ENCODE peak calls at places on chromosome 15, in seven cellular contexts. One of them, this sample, is unnamed.

GRCh38 chr15:97904196-97904572 is 56.3 kb upstream of the ARRDC4 start:
- DNase-seq in adrenal gland: peak
- DNase-seq in astrocyte: peak
- DNase-seq in A549: peak
- DNase-seq in caudate nucleus: peak
- DNase-seq in naive thymus-derived CD4-positive, alpha-beta T cell: no peak
- DNase-seq in lower lobe of right lung: peak
- DNase-seq in this sample: peak

GRCh38 chr15:60704717-60705116 is 225.8 kb upstream of the ICE2 start:
- DNase-seq in adrenal gland: no peak
- DNase-seq in astrocyte: no peak
- DNase-seq in A549: no peak
- DNase-seq in caudate nucleus: no peak
- DNase-seq in naive thymus-derived CD4-positive, alpha-beta T cell: no peak
- DNase-seq in lower lobe of right lung: no peak
- DNase-seq in this sample: no peak

GRCh38 chr15:57220220-57220619 is 156.1 kb upstream of the CGNL1 start:
- DNase-seq in adrenal gland: no peak
- DNase-seq in astrocyte: peak
- DNase-seq in A549: no peak
- DNase-seq in caudate nucleus: no peak
- DNase-seq in naive thymus-derived CD4-positive, alpha-beta T cell: no peak
- DNase-seq in lower lobe of right lung: no peak
- DNase-seq in this sample: no peak

GRCh38 chr15:38622908-38623307 is 58.3 kb upstream of the RASGRP1 start:
- DNase-seq in adrenal gland: no peak
- DNase-seq in astrocyte: no peak
- DNase-seq in A549: no peak
- DNase-seq in caudate nucleus: no peak
- DNase-seq in naive thymus-derived CD4-positive, alpha-beta T cell: no peak
- DNase-seq in lower lobe of right lung: no peak
- DNase-seq in this sample: no peak

GRCh38 chr15:32981536-32981935 is 213.0 kb downstream of the FMN1 start:
- DNase-seq in adrenal gland: no peak
- DNase-seq in astrocyte: no peak
- DNase-seq in A549: no peak
- DNase-seq in caudate nucleus: no peak
- DNase-seq in naive thymus-derived CD4-positive, alpha-beta T cell: no peak
- DNase-seq in lower lobe of right lung: no peak
- DNase-seq in this sample: no peak

GRCh38 chr15:61629269-61629668 is 400.2 kb upstream of the RORA start:
- DNase-seq in adrenal gland: no peak
- DNase-seq in astrocyte: no peak
- DNase-seq in A549: no peak
- DNase-seq in caudate nucleus: no peak
- DNase-seq in naive thymus-derived CD4-positive, alpha-beta T cell: no peak
- DNase-seq in lower lobe of right lung: no peak
- DNase-seq in this sample: no peak

GRCh38 chr15:58551084-58551763 is 119.4 kb downstream of the LIPC start:
- DNase-seq in adrenal gland: no peak
- DNase-seq in astrocyte: no peak
- DNase-seq in A549: no peak
- DNase-seq in caudate nucleus: no peak
- DNase-seq in naive thymus-derived CD4-positive, alpha-beta T cell: no peak
- DNase-seq in lower lobe of right lung: no peak
- DNase-seq in this sample: no peak

GRCh38 chr15:89900849-89901248 is 7.1 kb upstream of the AP3S2 start:
- DNase-seq in adrenal gland: no peak
- DNase-seq in astrocyte: no peak
- DNase-seq in A549: no peak
- DNase-seq in caudate nucleus: no peak
- DNase-seq in naive thymus-derived CD4-positive, alpha-beta T cell: no peak
- DNase-seq in lower lobe of right lung: no peak
- DNase-seq in this sample: no peak

GRCh38 chr15:81071130-81071529 is 62.9 kb upstream of the CFAP161 start:
- DNase-seq in adrenal gland: no peak
- DNase-seq in astrocyte: peak
- DNase-seq in A549: no peak
- DNase-seq in caudate nucleus: no peak
- DNase-seq in naive thymus-derived CD4-positive, alpha-beta T cell: no peak
- DNase-seq in lower lobe of right lung: no peak
- DNase-seq in this sample: no peak

GRCh38 chr15:68319997-68320396 is 42.5 kb downstream of the FEM1B start:
- DNase-seq in adrenal gland: no peak
- DNase-seq in astrocyte: no peak
- DNase-seq in A549: no peak
- DNase-seq in caudate nucleus: no peak
- DNase-seq in naive thymus-derived CD4-positive, alpha-beta T cell: no peak
- DNase-seq in lower lobe of right lung: no peak
- DNase-seq in this sample: no peak

GRCh38 chr15:69056365-69056764 is 41.9 kb downstream of the NOX5 start:
- DNase-seq in adrenal gland: no peak
- DNase-seq in astrocyte: no peak
- DNase-seq in A549: no peak
- DNase-seq in caudate nucleus: no peak
- DNase-seq in naive thymus-derived CD4-positive, alpha-beta T cell: no peak
- DNase-seq in lower lobe of right lung: no peak
- DNase-seq in this sample: peak

GRCh38 chr15:51625236-51625635 is 2.7 kb upstream of the DMXL2 start:
- DNase-seq in adrenal gland: no peak
- DNase-seq in astrocyte: no peak
- DNase-seq in A549: no peak
- DNase-seq in caudate nucleus: no peak
- DNase-seq in naive thymus-derived CD4-positive, alpha-beta T cell: no peak
- DNase-seq in lower lobe of right lung: no peak
- DNase-seq in this sample: no peak

GRCh38 chr15:28918141-28918983 is 32.6 kb downstream of the APBA2 start:
- DNase-seq in adrenal gland: no peak
- DNase-seq in astrocyte: no peak
- DNase-seq in A549: peak
- DNase-seq in caudate nucleus: no peak
- DNase-seq in naive thymus-derived CD4-positive, alpha-beta T cell: no peak
- DNase-seq in lower lobe of right lung: peak
- DNase-seq in this sample: peak

GRCh38 chr15:28920781-28921331 is 35.1 kb downstream of the APBA2 start:
- DNase-seq in adrenal gland: no peak
- DNase-seq in astrocyte: no peak
- DNase-seq in A549: no peak
- DNase-seq in caudate nucleus: no peak
- DNase-seq in naive thymus-derived CD4-positive, alpha-beta T cell: peak
- DNase-seq in lower lobe of right lung: peak
- DNase-seq in this sample: no peak

GRCh38 chr15:28919679-28920655 is 34.2 kb downstream of the APBA2 start:
- DNase-seq in adrenal gland: no peak
- DNase-seq in astrocyte: no peak
- DNase-seq in A549: no peak
- DNase-seq in caudate nucleus: no peak
- DNase-seq in naive thymus-derived CD4-positive, alpha-beta T cell: peak
- DNase-seq in lower lobe of right lung: peak
- DNase-seq in this sample: no peak

GRCh38 chr15:28917791-28918140 is 32.0 kb downstream of the APBA2 start:
- DNase-seq in adrenal gland: no peak
- DNase-seq in astrocyte: no peak
- DNase-seq in A549: no peak
- DNase-seq in caudate nucleus: no peak
- DNase-seq in naive thymus-derived CD4-positive, alpha-beta T cell: no peak
- DNase-seq in lower lobe of right lung: peak
- DNase-seq in this sample: no peak

GRCh38 chr15:28919201-28919627 is 33.4 kb downstream of the APBA2 start:
- DNase-seq in adrenal gland: no peak
- DNase-seq in astrocyte: no peak
- DNase-seq in A549: peak
- DNase-seq in caudate nucleus: no peak
- DNase-seq in naive thymus-derived CD4-positive, alpha-beta T cell: peak
- DNase-seq in lower lobe of right lung: peak
- DNase-seq in this sample: peak
- H3K27ac ChIP-seq in adrenal gland: no peak
- H3K27ac ChIP-seq in astrocyte: no peak
- H3K27ac ChIP-seq in A549: peak
- H3K27ac ChIP-seq in caudate nucleus: no peak
- H3K27ac ChIP-seq in naive thymus-derived CD4-positive, alpha-beta T cell: peak
- H3K27ac ChIP-seq in lower lobe of right lung: no peak
- H3K27ac ChIP-seq in this sample: no peak

GRCh38 chr15:36130641-36131310 is 448.6 kb upstream of the CDIN1 start:
- DNase-seq in adrenal gland: no peak
- DNase-seq in astrocyte: no peak
- DNase-seq in A549: no peak
- DNase-seq in caudate nucleus: no peak
- DNase-seq in naive thymus-derived CD4-positive, alpha-beta T cell: no peak
- DNase-seq in lower lobe of right lung: no peak
- DNase-seq in this sample: peak

GRCh38 chr15:36133686-36134085 is 445.7 kb upstream of the CDIN1 start:
- DNase-seq in adrenal gland: no peak
- DNase-seq in astrocyte: no peak
- DNase-seq in A549: no peak
- DNase-seq in caudate nucleus: no peak
- DNase-seq in naive thymus-derived CD4-positive, alpha-beta T cell: no peak
- DNase-seq in lower lobe of right lung: no peak
- DNase-seq in this sample: no peak

DNA sequence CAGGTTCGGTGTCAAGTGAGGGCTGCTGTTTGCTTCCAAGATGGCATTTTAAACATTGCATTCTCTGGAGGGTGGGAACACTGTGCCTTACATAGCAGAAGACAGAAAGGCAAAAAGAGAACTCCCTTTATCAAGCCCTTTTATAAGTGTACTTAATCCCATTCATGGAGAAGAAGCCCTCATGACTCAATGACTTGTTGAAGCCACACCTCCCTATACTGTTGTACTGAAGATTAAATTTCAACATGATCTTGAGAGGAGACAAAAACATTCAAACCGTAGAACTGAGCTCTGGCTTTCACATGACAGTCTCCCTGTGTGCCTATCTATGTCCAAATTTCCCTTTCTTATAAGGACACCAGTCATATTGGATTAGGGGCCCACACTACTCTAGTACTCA is 443.4 kb upstream of the CDIN1 start:
- DNase-seq in adrenal gland: no peak
- DNase-seq in astrocyte: no peak
- DNase-seq in A549: no peak
- DNase-seq in caudate nucleus: no peak
- DNase-seq in naive thymus-derived CD4-positive, alpha-beta T cell: no peak
- DNase-seq in lower lobe of right lung: no peak
- DNase-seq in this sample: no peak
- H3K27ac ChIP-seq in adrenal gland: no peak
- H3K27ac ChIP-seq in astrocyte: no peak
- H3K27ac ChIP-seq in A549: no peak
- H3K27ac ChIP-seq in caudate nucleus: no peak
- H3K27ac ChIP-seq in naive thymus-derived CD4-positive, alpha-beta T cell: no peak
- H3K27ac ChIP-seq in lower lobe of right lung: no peak
- H3K27ac ChIP-seq in this sample: no peak

GRCh38 chr15:91101356-91101920 is 1.4 kb downstream of the SV2B start:
- DNase-seq in adrenal gland: no peak
- DNase-seq in astrocyte: no peak
- DNase-seq in A549: no peak
- DNase-seq in caudate nucleus: no peak
- DNase-seq in naive thymus-derived CD4-positive, alpha-beta T cell: no peak
- DNase-seq in lower lobe of right lung: no peak
- DNase-seq in this sample: no peak
- H3K27ac ChIP-seq in adrenal gland: no peak
- H3K27ac ChIP-seq in astrocyte: no peak
- H3K27ac ChIP-seq in A549: no peak
- H3K27ac ChIP-seq in caudate nucleus: peak
- H3K27ac ChIP-seq in naive thymus-derived CD4-positive, alpha-beta T cell: no peak
- H3K27ac ChIP-seq in lower lobe of right lung: no peak
- H3K27ac ChIP-seq in this sample: no peak

DNA sequence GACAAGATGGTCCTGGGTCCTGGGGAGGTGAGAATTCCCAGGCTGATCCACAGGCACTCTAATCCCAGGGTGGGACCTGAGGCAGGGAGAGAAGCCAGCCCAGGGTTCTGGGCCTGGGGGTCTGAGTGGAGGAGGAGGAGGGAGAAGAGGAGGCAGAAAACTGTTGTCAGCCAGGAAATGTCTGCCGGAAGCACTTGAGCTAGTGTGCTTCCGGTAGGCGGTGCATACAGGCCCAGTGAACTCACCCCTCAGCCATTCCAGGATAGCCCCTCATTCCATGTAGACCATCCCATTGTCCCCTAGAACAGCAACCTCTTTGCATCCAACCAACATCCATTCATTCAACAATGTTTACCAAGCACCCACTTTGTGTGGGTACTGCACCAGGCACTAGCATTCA is 47.9 kb upstream of the LCTL start:
- DNase-seq in adrenal gland: no peak
- DNase-seq in astrocyte: no peak
- DNase-seq in A549: no peak
- DNase-seq in caudate nucleus: no peak
- DNase-seq in naive thymus-derived CD4-positive, alpha-beta T cell: no peak
- DNase-seq in lower lobe of right lung: peak
- DNase-seq in this sample: no peak
- H3K27ac ChIP-seq in adrenal gland: no peak
- H3K27ac ChIP-seq in astrocyte: no peak
- H3K27ac ChIP-seq in A549: no peak
- H3K27ac ChIP-seq in caudate nucleus: peak
- H3K27ac ChIP-seq in naive thymus-derived CD4-positive, alpha-beta T cell: no peak
- H3K27ac ChIP-seq in lower lobe of right lung: no peak
- H3K27ac ChIP-seq in this sample: no peak

GRCh38 chr15:41566121-41566885 is 7.3 kb downstream of the TYRO3 start:
- DNase-seq in adrenal gland: no peak
- DNase-seq in astrocyte: no peak
- DNase-seq in A549: no peak
- DNase-seq in caudate nucleus: no peak
- DNase-seq in naive thymus-derived CD4-positive, alpha-beta T cell: no peak
- DNase-seq in lower lobe of right lung: no peak
- DNase-seq in this sample: no peak

GRCh38 chr15:41564286-41564959 is 5.4 kb downstream of the TYRO3 start:
- DNase-seq in adrenal gland: peak
- DNase-seq in astrocyte: no peak
- DNase-seq in A549: no peak
- DNase-seq in caudate nucleus: peak
- DNase-seq in naive thymus-derived CD4-positive, alpha-beta T cell: no peak
- DNase-seq in lower lobe of right lung: no peak
- DNase-seq in this sample: no peak

GRCh38 chr15:41564960-41565502 is 6.0 kb downstream of the TYRO3 start:
- DNase-seq in adrenal gland: no peak
- DNase-seq in astrocyte: no peak
- DNase-seq in A549: no peak
- DNase-seq in caudate nucleus: no peak
- DNase-seq in naive thymus-derived CD4-positive, alpha-beta T cell: no peak
- DNase-seq in lower lobe of right lung: no peak
- DNase-seq in this sample: no peak

GRCh38 chr15:41567261-41567660 is 8.2 kb downstream of the TYRO3 start:
- DNase-seq in adrenal gland: no peak
- DNase-seq in astrocyte: no peak
- DNase-seq in A549: no peak
- DNase-seq in caudate nucleus: no peak
- DNase-seq in naive thymus-derived CD4-positive, alpha-beta T cell: no peak
- DNase-seq in lower lobe of right lung: no peak
- DNase-seq in this sample: no peak

GRCh38 chr15:41565702-41566101 is 6.7 kb downstream of the TYRO3 start:
- DNase-seq in adrenal gland: no peak
- DNase-seq in astrocyte: no peak
- DNase-seq in A549: no peak
- DNase-seq in caudate nucleus: no peak
- DNase-seq in naive thymus-derived CD4-positive, alpha-beta T cell: no peak
- DNase-seq in lower lobe of right lung: no peak
- DNase-seq in this sample: no peak
- H3K27ac ChIP-seq in adrenal gland: no peak
- H3K27ac ChIP-seq in astrocyte: no peak
- H3K27ac ChIP-seq in A549: no peak
- H3K27ac ChIP-seq in caudate nucleus: no peak
- H3K27ac ChIP-seq in naive thymus-derived CD4-positive, alpha-beta T cell: no peak
- H3K27ac ChIP-seq in lower lobe of right lung: no peak
- H3K27ac ChIP-seq in this sample: no peak